ENCODE peak calls at places on chromosomes 5 and 9, in eight cellular contexts. B is IMR-90, N is HCT116, A is A549, C is body of pancreas, Z is esophagus muscularis mucosa, G is uterus, M is tibial nerve. S is an unnamed sample. For H3K9me3, the result is how much of the 10 kb centered on the place peaks cover.

GRCh38 chr9:86626802-86627201 is 272.6 kb upstream of the TUT7 start:
- DNase-seq in B (no peak), N (no peak), A (no peak), C (peak), Z (peak), G (no peak), M (no peak), S (no peak)

GRCh38 chr9:70478963-70479641 is 64.6 kb upstream of the KLF9 start:
- DNase-seq in B (peak), N (no peak), A (no peak), C (peak), Z (peak), G (no peak), M (peak), S (no peak)

GRCh38 chr9:95313010-95313498 is 4.5 kb downstream of the FANCC start:
- DNase-seq in B (peak), N (peak), A (peak), C (peak), Z (no peak), G (no peak), M (no peak), S (no peak)

GRCh38 chr5:147857302-147858129 is 21.0 kb upstream of the SCGB3A2 start:
- DNase-seq in B (peak), N (peak), A (peak), C (peak), Z (no peak), G (peak), M (peak), S (no peak)

GRCh38 chr5:143629871-143630658 is 181.9 kb upstream of the HMHB1 start:
- DNase-seq in B (peak), N (no peak), A (no peak), C (no peak), Z (no peak), G (no peak), M (no peak), S (no peak)

GRCh38 chr5:43033845-43034590 is 6.1 kb downstream of the ANXA2R start:
- DNase-seq in B (peak), N (no peak), A (no peak), C (no peak), Z (no peak), G (no peak), M (no peak), S (no peak)

GRCh38 chr5:52725065-52725746 is 62.5 kb upstream of the ITGA1 start:
- DNase-seq in B (peak), N (no peak), A (no peak), C (peak), Z (no peak), G (no peak), M (no peak), S (no peak)

GRCh38 chr9:95803197-95803596 is 72.3 kb upstream of the ERCC6L2 start:
- DNase-seq in B (no peak), N (no peak), A (no peak), C (no peak), Z (no peak), G (no peak), M (no peak), S (no peak)

GRCh38 chr9:98706651-98707103 is 2.1 kb downstream of the GABBR2 start:
- DNase-seq in B (peak), N (no peak), A (no peak), C (no peak), Z (no peak), G (no peak), M (no peak), S (no peak)

GRCh38 chr5:176355400-176356178 is 6.0 kb downstream of the KIAA1191 start:
- DNase-seq in B (no peak), N (no peak), A (peak), C (no peak), Z (no peak), G (no peak), M (no peak), S (no peak)

GRCh38 chr5:23977996-23978395 is 470.6 kb downstream of the PRDM9 start:
- DNase-seq in B (no peak), N (no peak), A (no peak), C (peak), Z (no peak), G (no peak), M (no peak), S (no peak)

DNA sequence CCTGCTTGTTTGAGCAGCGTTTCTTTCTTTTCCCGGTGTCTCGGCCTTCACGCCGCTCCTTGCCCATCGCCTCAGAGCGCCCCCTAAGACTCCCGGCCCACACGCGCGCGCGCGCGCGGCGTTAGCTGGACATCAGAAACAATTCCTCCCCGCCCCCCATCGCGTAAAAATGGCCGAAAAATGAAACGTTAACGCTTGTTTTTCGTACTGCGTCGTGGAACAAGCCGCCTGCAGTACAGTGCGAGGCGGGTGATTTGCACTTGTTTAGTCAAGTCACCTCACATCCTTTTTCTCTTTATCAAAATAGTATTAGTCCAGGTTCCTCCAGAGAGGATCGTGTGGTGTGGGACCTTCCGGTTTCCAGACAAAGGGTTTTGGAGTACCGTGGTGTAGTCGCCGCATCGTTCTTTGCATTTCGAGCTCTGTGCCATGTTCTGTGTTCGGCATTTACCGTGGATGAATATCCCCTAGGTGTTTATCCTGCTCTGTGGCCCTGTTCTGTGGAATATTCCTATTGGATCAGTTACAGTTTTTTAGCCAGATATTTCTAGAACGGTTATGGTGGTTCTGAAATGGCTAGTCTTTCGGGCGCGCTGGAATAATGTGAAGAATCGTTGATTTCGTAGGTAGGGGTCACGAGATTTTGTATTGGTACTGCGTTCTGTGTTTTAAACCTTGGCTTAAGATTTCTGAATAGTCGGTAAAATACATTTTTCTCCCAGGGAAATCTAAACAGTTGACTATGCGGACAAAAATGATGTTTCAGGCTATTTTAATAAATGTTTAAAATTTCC is 1.0 kb downstream of the MATR3 start:
- DNase-seq in B (peak), N (peak), A (peak), C (peak), Z (peak), G (peak), M (peak), S (no peak)
- TF ChIP-seq POLR2A in B (no peak), N (no peak), A (no peak), C (no peak), Z (no peak), G (no peak), M (peak), S (no peak)

GRCh38 chr9:26077860-26078259 is 399.6 kb upstream of the TUSC1 start:
- DNase-seq in B (no peak), N (no peak), A (no peak), C (no peak), Z (no peak), G (no peak), M (no peak), S (no peak)

GRCh38 chr9:26081847-26082246 is 403.6 kb upstream of the TUSC1 start:
- DNase-seq in B (no peak), N (no peak), A (no peak), C (no peak), Z (no peak), G (no peak), M (no peak), S (no peak)

GRCh38 chr9:26078706-26079105 is 400.5 kb upstream of the TUSC1 start:
- DNase-seq in B (no peak), N (no peak), A (no peak), C (no peak), Z (no peak), G (no peak), M (no peak), S (no peak)
- H3K9me3 ChIP-seq in B (under half), N (under half), A (under half), C (under half), Z (under half), G (under half), M (under half), S (under half)

GRCh38 chr5:25119654-25120053 is 474.9 kb upstream of the CDH10 start:
- DNase-seq in B (no peak), N (no peak), A (peak), C (no peak), Z (no peak), G (no peak), M (no peak), S (no peak)
- TF ChIP-seq CTCF in B (no peak), N (peak), A (no peak), C (no peak), Z (no peak), G (no peak), M (no peak), S (peak)

DNA sequence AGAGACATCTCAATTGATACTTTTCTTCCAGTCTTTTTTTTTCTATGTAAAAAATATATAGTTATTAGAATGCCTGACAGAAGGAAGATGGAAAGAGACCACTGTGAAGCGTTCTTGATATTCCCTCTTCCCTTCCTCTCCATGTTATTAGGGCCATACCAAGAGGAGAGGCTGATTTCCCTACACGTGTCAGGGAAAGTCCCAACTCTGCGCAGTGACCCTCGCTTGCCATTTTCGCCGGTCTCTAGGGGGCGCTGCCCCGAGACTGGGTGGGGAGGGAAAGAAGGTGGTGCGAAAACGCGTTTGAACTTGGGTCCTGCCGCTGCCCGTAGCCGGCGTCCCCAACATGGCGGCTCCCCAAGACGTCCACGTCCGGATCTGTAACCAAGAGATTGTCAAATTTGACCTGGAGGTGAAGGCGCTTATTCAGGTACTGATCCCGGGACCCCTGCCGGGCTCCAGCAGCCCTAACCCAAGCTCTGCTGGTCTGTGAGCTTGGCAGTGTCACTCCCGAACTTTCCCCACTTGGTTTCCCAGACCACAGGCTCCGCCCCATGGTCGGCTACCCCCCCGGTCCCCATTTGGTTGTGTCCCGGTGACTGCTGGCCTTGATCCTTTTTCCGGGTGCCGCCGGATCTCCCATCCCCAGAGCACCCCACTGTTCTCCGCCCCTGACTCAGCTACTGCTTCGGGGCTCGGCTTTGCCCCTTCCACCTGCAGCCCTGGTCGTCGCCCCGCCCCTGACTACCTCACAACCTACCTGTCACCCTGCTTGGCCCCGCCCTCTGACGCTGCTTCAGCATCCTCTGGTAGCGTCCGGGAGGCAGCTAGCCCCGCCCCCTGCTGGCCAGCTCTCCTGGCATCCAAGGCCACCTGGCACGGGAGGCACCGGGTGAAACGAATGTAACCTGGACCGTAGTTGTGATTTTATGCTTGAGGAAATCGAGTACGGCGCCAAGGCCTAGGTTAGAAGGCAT is at the start of gene BNIP1:
- DNase-seq in B (peak), N (peak), A (peak), C (peak), Z (peak), G (peak), M (peak), S (peak)
- TF ChIP-seq POLR2A in B (peak), N (peak), A (peak), C (peak), Z (no peak), G (peak), M (peak), S (peak)

DNA sequence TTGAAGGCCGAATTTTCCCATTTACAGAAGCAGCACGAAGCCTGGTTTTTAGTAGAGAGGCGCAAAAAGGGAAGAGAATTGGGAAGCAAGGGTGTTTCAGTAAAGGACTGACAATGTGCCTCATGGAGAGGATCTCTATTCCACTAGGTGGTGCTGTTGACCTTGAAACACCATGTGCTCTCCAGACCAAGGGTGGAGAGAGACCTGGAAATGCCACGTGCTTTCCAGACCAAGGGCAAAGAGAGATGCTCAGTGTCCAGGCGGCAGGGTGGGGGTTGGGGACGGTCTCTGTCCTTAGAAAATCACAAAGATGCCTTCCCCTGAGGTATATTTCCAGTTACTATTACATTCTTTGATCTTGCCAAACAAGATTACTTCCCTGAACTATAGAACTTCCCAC is 425.3 kb downstream of the CSNK1G3 start:
- DNase-seq in B (peak), N (peak), A (no peak), C (peak), Z (no peak), G (no peak), M (no peak), S (no peak)
- H3K9me3 ChIP-seq in B (under half), N (under half), A (under half), C (under half), Z (under half), G (under half), M (under half), S (under half)

GRCh38 chr9:136311433-136312375 is 7.8 kb upstream of the CCDC187 start:
- DNase-seq in B (no peak), N (peak), A (no peak), C (no peak), Z (no peak), G (no peak), M (no peak), S (no peak)

GRCh38 chr9:136314056-136314416 is 10.1 kb upstream of the CCDC187 start:
- DNase-seq in B (no peak), N (no peak), A (no peak), C (no peak), Z (no peak), G (no peak), M (no peak), S (no peak)

GRCh38 chr9:136311037-136311432 is 7.1 kb upstream of the CCDC187 start:
- DNase-seq in B (no peak), N (no peak), A (no peak), C (no peak), Z (no peak), G (no peak), M (no peak), S (no peak)

GRCh38 chr9:136313111-136314055 is 9.5 kb upstream of the CCDC187 start:
- DNase-seq in B (no peak), N (no peak), A (no peak), C (no peak), Z (no peak), G (no peak), M (no peak), S (no peak)

DNA sequence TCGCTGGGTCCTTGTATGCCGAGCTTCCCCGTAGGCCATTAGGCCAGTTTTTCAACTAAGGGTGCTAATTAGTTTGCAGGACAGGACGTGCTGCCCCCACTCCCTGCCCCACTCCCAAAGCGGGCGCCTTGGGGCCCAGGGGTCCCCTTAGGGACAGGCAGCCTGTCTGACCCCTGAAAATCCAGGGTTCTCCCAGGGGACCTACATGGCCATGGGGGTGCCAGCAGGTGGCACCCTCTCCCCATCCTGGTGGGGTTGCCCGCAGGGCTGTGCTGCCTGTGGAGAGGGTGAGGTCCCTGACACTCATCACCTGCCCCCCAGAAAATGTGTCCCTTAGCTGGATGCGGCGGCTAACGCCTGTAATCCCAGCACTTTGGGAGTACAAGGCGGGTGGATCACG is 8.5 kb upstream of the CCDC187 start:
- DNase-seq in B (peak), N (no peak), A (peak), C (peak), Z (no peak), G (peak), M (no peak), S (no peak)
- TF ChIP-seq CTCF in B (peak), N (peak), A (peak), C (peak), Z (peak), G (peak), M (peak), S (peak)

DNA sequence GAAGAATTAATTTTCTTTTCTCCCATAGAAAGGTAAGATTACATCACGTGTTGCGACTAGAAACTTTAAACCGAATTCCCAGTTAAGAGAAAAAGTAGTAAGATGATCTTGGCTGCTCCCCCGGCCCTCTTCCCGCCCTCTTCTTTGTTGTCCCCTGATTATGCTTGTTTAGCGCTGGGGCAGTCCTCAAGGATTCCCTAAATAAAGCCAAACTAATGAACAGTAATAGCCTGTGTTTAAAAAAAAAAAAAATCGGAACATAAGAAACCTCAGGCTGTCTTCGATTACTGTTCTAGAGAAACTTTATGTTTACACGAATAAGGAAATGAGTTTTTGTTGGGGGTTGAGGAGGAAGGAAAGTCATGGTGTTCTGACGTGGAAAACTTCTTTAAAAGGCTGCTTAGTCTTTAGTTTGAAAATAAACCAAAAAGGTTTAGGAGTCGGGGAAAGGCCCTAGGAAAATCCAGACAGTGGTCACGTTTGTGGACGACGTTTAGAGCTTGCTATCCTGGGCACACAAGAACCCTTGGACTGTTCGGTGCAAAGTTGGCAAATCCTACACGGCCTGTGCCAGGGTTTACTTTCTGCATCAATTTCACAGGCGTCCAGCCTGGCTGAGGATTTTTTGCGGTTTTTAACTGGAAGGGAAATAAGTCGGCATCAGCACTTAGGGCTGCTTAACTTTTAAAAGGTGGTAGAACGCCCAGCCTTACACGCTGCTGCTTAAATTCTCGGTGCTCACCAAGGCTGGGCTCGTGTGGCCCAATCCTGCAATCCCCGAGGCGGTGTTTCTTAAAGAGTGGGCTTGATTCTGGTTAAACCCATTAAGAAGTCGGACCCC is 1.1 kb upstream of the MAT2B start:
- DNase-seq in B (peak), N (no peak), A (no peak), C (peak), Z (no peak), G (peak), M (peak), S (no peak)
- TF ChIP-seq POLR2A in B (no peak), N (peak), A (no peak), C (peak), Z (no peak), G (no peak), M (no peak), S (no peak)

GRCh38 chr5:140785905-140786686 is at the start of gene PCDHA1:
- DNase-seq in B (no peak), N (no peak), A (peak), C (no peak), Z (no peak), G (no peak), M (no peak), S (no peak)

DNA sequence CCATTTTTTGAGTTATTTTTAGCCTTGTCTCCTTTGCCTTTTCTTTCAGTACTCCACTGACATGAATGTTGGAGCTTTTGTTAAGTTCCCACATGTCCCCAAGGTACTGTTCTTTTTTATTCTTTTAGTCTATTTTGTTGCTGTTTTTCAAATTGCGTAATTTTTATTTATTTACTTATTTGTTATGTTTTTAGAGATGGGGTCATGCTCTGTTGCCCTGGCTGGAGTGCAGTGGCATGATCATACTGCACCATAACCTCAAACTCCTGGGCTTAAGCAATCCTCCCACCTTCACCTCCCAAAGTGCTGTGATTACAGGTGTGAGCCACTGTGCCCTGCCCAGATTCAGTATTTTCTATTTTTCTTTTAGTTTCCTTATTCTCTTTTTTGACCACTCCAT is 5.4 kb upstream of the PCDHA1 start:
- DNase-seq in B (no peak), N (no peak), A (no peak), C (no peak), Z (no peak), G (no peak), M (no peak), S (no peak)
- H3K9me3 ChIP-seq in B (under half), N (under half), A (half or more), C (under half), Z (under half), G (under half), M (under half), S (under half)

GRCh38 chr5:108025957-108026356 is 355.2 kb upstream of the EFNA5 start:
- DNase-seq in B (no peak), N (no peak), A (no peak), C (no peak), Z (no peak), G (no peak), M (no peak), S (no peak)
- TF ChIP-seq CTCF in B (no peak), N (no peak), A (no peak), C (no peak), Z (no peak), G (no peak), M (no peak), S (no peak)

GRCh38 chr5:122774861-122775712 is at the start of gene SNX2:
- DNase-seq in B (peak), N (peak), A (peak), C (peak), Z (peak), G (peak), M (peak), S (peak)
- TF ChIP-seq POLR2A in B (peak), N (peak), A (peak), C (peak), Z (peak), G (peak), M (peak), S (peak)